ENCODE peak calls at places on chromosomes 2 and 18, in seven cellular contexts. K, C, G, U, W, M and L are unnamed samples.

GRCh38 chr2:202079289-202079688 is 6.2 kb downstream of the KIAA2012 start:
- DNase-seq in K (no peak), C (no peak), G (no peak), U (no peak), W (no peak), M (no peak), L (no peak)

GRCh38 chr18:78596794-78597193 is 382.8 kb upstream of the SALL3 start:
- DNase-seq in K (no peak), C (peak; percentile 44), G (no peak), U (peak; percentile 20), W (no peak), M (peak; percentile 87), L (no peak)

GRCh38 chr2:36568533-36569246 is 29.3 kb downstream of the FEZ2 start:
- DNase-seq in K (peak; percentile 66), C (no peak), G (peak; percentile 54), U (no peak), W (no peak), M (no peak), L (no peak)

GRCh38 chr2:113032737-113033136 is 19.9 kb downstream of the IL36B start:
- DNase-seq in K (no peak), C (no peak), G (no peak), U (no peak), W (no peak), M (peak; percentile 4), L (no peak)

GRCh38 chr18:79730804-79731203 is 51.2 kb downstream of the CTDP1 start:
- DNase-seq in K (no peak), C (no peak), G (no peak), U (no peak), W (no peak), M (no peak), L (no peak)

GRCh38 chr2:33573657-33574056 is 25.4 kb downstream of the FAM98A start:
- DNase-seq in K (no peak), C (no peak), G (no peak), U (no peak), W (no peak), M (no peak), L (no peak)

GRCh38 chr2:61705625-61706024 is 148.2 kb downstream of the FAM161A start:
- DNase-seq in K (no peak), C (no peak), G (no peak), U (no peak), W (no peak), M (no peak), L (no peak)

GRCh38 chr2:68812256-68812655 is 58.9 kb downstream of the BMP10 start:
- DNase-seq in K (peak; percentile 19), C (no peak), G (no peak), U (no peak), W (no peak), M (no peak), L (no peak)

GRCh38 chr2:11342561-11343343 is 1.7 kb downstream of the ROCK2 start:
- DNase-seq in K (peak; percentile 87), C (no peak), G (peak; percentile 87), U (no peak), W (peak; percentile 53), M (peak; percentile 32), L (no peak)

GRCh38 chr2:121297217-121297830 is 12.3 kb upstream of the TFCP2L1 start:
- DNase-seq in K (peak; percentile 17), C (peak; percentile 71), G (peak; percentile 24), U (no peak), W (no peak), M (peak; percentile 57), L (no peak)

GRCh38 chr2:26018184-26018716 is 15.6 kb upstream of the RAB10 start:
- DNase-seq in K (peak; percentile 88), C (peak; percentile 79), G (peak; percentile 86), U (no peak), W (peak; percentile 75), M (peak; percentile 85), L (peak; percentile 53)

GRCh38 chr2:146814971-146815370 is 1029.9 kb upstream of the ACVR2A start:
- DNase-seq in K (no peak), C (no peak), G (no peak), U (no peak), W (peak; percentile 6), M (no peak), L (no peak)

GRCh38 chr2:11500702-11501303 is 33.0 kb upstream of the GREB1 start:
- DNase-seq in K (no peak), C (no peak), G (no peak), U (no peak), W (no peak), M (no peak), L (no peak)

GRCh38 chr2:71812736-71813135 is 334.9 kb downstream of the CYP26B1 start:
- DNase-seq in K (no peak), C (peak; percentile 3), G (no peak), U (no peak), W (no peak), M (no peak), L (peak; percentile 11)

GRCh38 chr2:85945576-85945975 is 56.8 kb upstream of the ST3GAL5 start:
- DNase-seq in K (no peak), C (no peak), G (no peak), U (no peak), W (no peak), M (no peak), L (no peak)

GRCh38 chr2:100235098-100235497 is 87.2 kb downstream of the LONRF2 start:
- DNase-seq in K (peak; percentile 33), C (peak; percentile 38), G (peak; percentile 30), U (no peak), W (peak; percentile 64), M (peak; percentile 11), L (no peak)

GRCh38 chr2:210198326-210198725 is 26.9 kb downstream of the ACADL start:
- DNase-seq in K (peak; percentile 22), C (no peak), G (peak; percentile 23), U (no peak), W (no peak), M (no peak), L (no peak)

GRCh38 chr18:28189400-28190239 is 12.7 kb upstream of the CDH2 start:
- DNase-seq in K (peak; percentile 87), C (peak; percentile 52), G (peak; percentile 59), U (no peak), W (peak; percentile 52), M (peak; percentile 83), L (peak; percentile 67)

GRCh38 chr2:30222636-30223360 is 8.5 kb upstream of the LBH start:
- DNase-seq in K (no peak), C (no peak), G (no peak), U (no peak), W (no peak), M (no peak), L (no peak)

GRCh38 chr2:147170932-147171331 is 673.9 kb upstream of the ACVR2A start:
- DNase-seq in K (no peak), C (no peak), G (no peak), U (no peak), W (no peak), M (no peak), L (no peak)

GRCh38 chr2:98696167-98696566 is 34.8 kb downstream of the MGAT4A start:
- DNase-seq in K (no peak), C (no peak), G (no peak), U (no peak), W (no peak), M (no peak), L (no peak)

GRCh38 chr2:80519699-80520291 is 215.2 kb upstream of the LRRTM1 start:
- DNase-seq in K (no peak), C (no peak), G (no peak), U (no peak), W (no peak), M (peak; percentile 22), L (no peak)

GRCh38 chr2:143900006-143900405 is 619.9 kb downstream of the ZEB2 start:
- DNase-seq in K (no peak), C (no peak), G (no peak), U (no peak), W (no peak), M (no peak), L (no peak)

GRCh38 chr2:17520761-17521160 is 2.5 kb upstream of the RAD51AP2 start:
- DNase-seq in K (no peak), C (no peak), G (no peak), U (no peak), W (no peak), M (no peak), L (no peak)

GRCh38 chr2:129766159-129766485 is 213.3 kb upstream of the RAB6C start:
- DNase-seq in K (no peak), C (no peak), G (no peak), U (no peak), W (no peak), M (no peak), L (no peak)

GRCh38 chr18:37674570-37674969 is 109.0 kb upstream of the CELF4 start:
- DNase-seq in K (no peak), C (peak; percentile 1), G (no peak), U (no peak), W (no peak), M (no peak), L (no peak)

GRCh38 chr2:68225119-68225632 is 27.2 kb downstream of the PPP3R1 start:
- DNase-seq in K (peak; percentile 13), C (peak; percentile 56), G (peak; percentile 53), U (peak; percentile 29), W (peak; percentile 18), M (peak; percentile 88), L (no peak)

GRCh38 chr2:11771971-11772615 is 25.7 kb downstream of the LPIN1 start:
- DNase-seq in K (no peak), C (no peak), G (no peak), U (no peak), W (no peak), M (no peak), L (no peak)

GRCh38 chr2:29238497-29238896 is 123.3 kb downstream of the CLIP4 start:
- DNase-seq in K (peak; percentile 17), C (peak; percentile 75), G (peak; percentile 15), U (no peak), W (no peak), M (peak; percentile 74), L (peak; percentile 13)

GRCh38 chr2:234415706-234416105 is 81.2 kb downstream of the ARL4C start:
- DNase-seq in K (no peak), C (no peak), G (no peak), U (no peak), W (no peak), M (no peak), L (no peak)
- H3K79me1 ChIP-seq in K (no peaks in the 10 kb centered on the region), C (no peaks in the 10 kb centered on the region), G (no peaks in the 10 kb centered on the region), U (no peaks in the 10 kb centered on the region), W (no peaks in the 10 kb centered on the region), M (no peaks in the 10 kb centered on the region), L (no peaks in the 10 kb centered on the region)

GRCh38 chr2:43729775-43730174 is 44.1 kb upstream of the DYNC2LI1 start:
- DNase-seq in K (no peak), C (no peak), G (no peak), U (no peak), W (no peak), M (no peak), L (no peak)
- H3K79me1 ChIP-seq in K (no peaks in the 10 kb centered on the region), C (no peaks in the 10 kb centered on the region), G (no peaks in the 10 kb centered on the region), U (no peaks in the 10 kb centered on the region), W (no peaks in the 10 kb centered on the region), M (no peaks in the 10 kb centered on the region), L (no peaks in the 10 kb centered on the region)

GRCh38 chr2:200181732-200182131 is 124.8 kb upstream of the SPATS2L start:
- DNase-seq in K (no peak), C (no peak), G (no peak), U (no peak), W (no peak), M (no peak), L (no peak)
- H3K79me1 ChIP-seq in K (no peaks in the 10 kb centered on the region), C (no peaks in the 10 kb centered on the region), G (no peaks in the 10 kb centered on the region), U (no peaks in the 10 kb centered on the region), W (no peaks in the 10 kb centered on the region), M (no peaks in the 10 kb centered on the region), L (no peaks in the 10 kb centered on the region)

DNA sequence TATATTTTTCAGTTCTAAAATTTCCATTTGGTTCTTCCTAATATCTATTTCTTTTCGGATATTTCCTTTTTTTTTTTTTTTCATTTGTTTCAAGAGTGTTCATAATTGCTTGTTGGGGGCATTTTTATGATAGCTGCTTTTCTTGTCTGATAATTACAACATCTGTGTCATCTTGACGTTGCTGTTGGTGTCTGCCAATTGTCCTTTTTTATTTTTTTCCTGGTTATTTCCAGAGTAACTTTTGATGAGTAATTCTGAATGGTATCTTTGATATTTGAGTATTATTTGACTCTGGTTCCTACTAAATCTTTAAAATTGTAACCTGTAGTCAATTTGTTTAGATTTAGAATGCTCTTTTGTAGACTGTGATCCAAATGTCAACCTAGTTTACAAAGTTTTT is 51.3 kb upstream of the CHRNA1 start:
- DNase-seq in K (no peak), C (no peak), G (no peak), U (no peak), W (no peak), M (no peak), L (no peak)
- H3K79me1 ChIP-seq in K (peaks cover 17% of the 10 kb centered on the region), C (no peaks in the 10 kb centered on the region), G (no peaks in the 10 kb centered on the region), U (peaks cover 2% of the 10 kb centered on the region), W (no peaks in the 10 kb centered on the region), M (no peaks in the 10 kb centered on the region), L (no peaks in the 10 kb centered on the region)